ENCODE peak calls at places on chromosome 21, in five cellular contexts. M is H9, E is neuronal stem cell, F is trophoblast cell, T is mesendoderm. D is an unnamed sample.

GRCh38 chr21:44931137-44931500 is 8.7 kb upstream of the SLX9 start:
- DNase-seq in F (peak; percentile 3), E (no peak), T (no peak), M (peak; percentile 36), D (no peak)

GRCh38 chr21:31912501-31912900 is 39.7 kb downstream of the HUNK start:
- DNase-seq in M (no peak), T (peak; percentile 36), E (no peak), F (peak; percentile 45), D (no peak)

GRCh38 chr21:14603202-14603601 is 57.1 kb upstream of the SAMSN1 start:
- DNase-seq in E (no peak), M (no peak), T (no peak), F (peak; percentile 72), D (peak; percentile 13)

GRCh38 chr21:31520506-31521163 is 138.9 kb upstream of the SOD1 start:
- DNase-seq in T (no peak), F (no peak), E (no peak), M (no peak), D (peak; percentile 19)

GRCh38 chr21:25313891-25314646 is 293.2 kb downstream of the MRPL39 start:
- DNase-seq in T (no peak), M (no peak), F (no peak), E (no peak), D (peak; percentile 67)

GRCh38 chr21:26982767-26983166 is 15.9 kb upstream of the ADAMTS5 start:
- DNase-seq in E (no peak), T (no peak), F (no peak), M (no peak), D (peak; percentile 63)

GRCh38 chr21:21084179-21084578 is 86.0 kb downstream of the NCAM2 start:
- DNase-seq in E (no peak), F (peak; percentile 33), M (no peak), T (no peak), D (peak; percentile 38)

GRCh38 chr21:32520885-32521735 is 64.2 kb downstream of the TCP10L start:
- DNase-seq in M (no peak), F (peak; percentile 94), T (no peak), E (no peak), D (peak; percentile 97)

GRCh38 chr21:36141513-36141925 is 6.6 kb downstream of the CBR3 start:
- DNase-seq in E (peak; percentile 78), T (peak; percentile 95), F (peak; percentile 100), M (peak; percentile 92), D (peak; percentile 89)

GRCh38 chr21:16302851-16303282 is 573.1 kb downstream of the USP25 start:
- DNase-seq in E (no peak), F (no peak), T (no peak), M (no peak), D (peak; percentile 12)

GRCh38 chr21:35231115-35231514 is 182.0 kb upstream of the RUNX1 start:
- DNase-seq in E (no peak), F (peak; percentile 31), T (no peak), M (no peak), D (peak; percentile 55)

GRCh38 chr21:36188081-36188681 is 31.6 kb downstream of the DOP1B start:
- DNase-seq in T (no peak), E (no peak), M (no peak), F (no peak), D (no peak)

GRCh38 chr21:31875424-31876097 is 2.7 kb downstream of the HUNK start:
- DNase-seq in M (no peak), E (no peak), F (peak; percentile 36), T (no peak), D (peak; percentile 52)

GRCh38 chr21:16322423-16322822 is 592.6 kb downstream of the USP25 start:
- DNase-seq in T (no peak), M (no peak), E (no peak), F (no peak), D (no peak)

DNA sequence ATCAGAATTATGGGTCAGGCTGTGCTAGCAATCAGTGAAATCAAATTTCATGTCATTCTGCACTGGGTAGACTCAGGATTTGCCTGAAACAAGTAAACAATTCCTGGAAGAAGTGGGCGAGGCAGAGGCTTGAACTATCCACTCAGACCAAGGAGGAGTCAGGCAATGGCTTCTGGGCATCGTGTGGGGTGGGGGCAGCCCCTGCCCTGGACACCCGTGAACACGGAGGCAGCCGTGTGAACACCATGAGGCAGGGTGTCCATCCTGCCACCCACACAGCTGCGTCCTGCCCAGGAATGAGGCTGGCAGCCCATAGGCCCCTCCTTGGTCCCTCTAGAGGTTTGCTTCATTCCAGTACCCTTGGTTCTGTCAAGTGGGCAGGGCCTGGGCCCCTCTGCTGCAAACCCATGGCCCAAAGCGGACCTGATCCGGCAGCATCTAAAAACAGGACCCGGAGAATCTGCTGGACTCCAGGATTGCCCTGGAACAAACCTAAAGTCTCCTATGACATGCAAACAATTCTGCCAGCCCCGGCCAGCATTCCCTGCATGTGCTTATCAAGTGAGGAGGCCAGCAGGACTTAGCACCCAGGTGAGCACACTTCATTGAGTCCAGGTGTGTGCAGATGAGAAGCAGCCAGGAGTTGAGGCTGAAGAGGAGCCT is 69.5 kb downstream of the PDE9A start:
- DNase-seq in T (no peak), E (no peak), F (no peak), M (no peak), D (no peak)
- H2BK120ac ChIP-seq in T (no peak overlapping the region), E (no peak overlapping the region), F (no peak overlapping the region), M (no peak overlapping the region), D (peak overlapping the region; percentile 80)

GRCh38 chr21:42685954-42686500 is 32.6 kb downstream of the PDE9A start:
- DNase-seq in F (peak; percentile 2), M (no peak), E (no peak), T (no peak), D (no peak)

GRCh38 chr21:42683371-42684108 is 30.1 kb downstream of the PDE9A start:
- DNase-seq in M (no peak), E (no peak), T (no peak), F (no peak), D (no peak)

GRCh38 chr21:42684109-42684916 is 30.9 kb downstream of the PDE9A start:
- DNase-seq in T (no peak), F (no peak), E (no peak), M (no peak), D (no peak)

GRCh38 chr21:42682661-42683060 is 29.2 kb downstream of the PDE9A start:
- DNase-seq in E (no peak), M (no peak), T (no peak), F (no peak), D (no peak)

DNA sequence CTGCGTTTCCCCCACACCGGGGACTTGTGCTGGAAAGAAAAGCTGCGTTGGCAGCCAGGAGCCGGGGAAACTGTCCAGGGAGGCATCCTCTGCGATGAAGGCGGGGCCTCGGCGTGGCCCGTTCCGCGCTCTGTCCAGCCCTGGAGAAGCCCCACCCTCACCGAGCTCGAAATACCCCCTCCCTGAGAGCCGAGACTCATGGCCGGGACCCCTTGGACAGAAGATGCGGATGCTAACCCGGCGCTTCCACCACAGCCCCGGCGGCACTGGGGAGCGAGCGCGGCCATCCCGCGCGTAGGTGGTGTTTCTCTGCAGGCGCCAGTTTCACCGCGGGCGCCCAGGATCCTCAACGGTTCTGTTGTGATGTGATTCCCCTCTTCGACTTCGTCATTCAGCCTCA is 31.6 kb downstream of the PDE9A start:
- DNase-seq in M (no peak), F (no peak), E (no peak), T (no peak), D (no peak)
- H2BK120ac ChIP-seq in M (no peak overlapping the region), F (no peak overlapping the region), E (no peak overlapping the region), T (no peak overlapping the region), D (no peak overlapping the region)

GRCh38 chr21:41762236-41762635 is 4.6 kb downstream of the RIPK4 start:
- DNase-seq in F (no peak), T (peak; percentile 82), E (no peak), M (peak; percentile 90), D (no peak)

GRCh38 chr21:41759926-41760325 is 6.9 kb downstream of the RIPK4 start:
- DNase-seq in F (no peak), M (no peak), E (no peak), T (no peak), D (no peak)

GRCh38 chr21:41762753-41763152 is 4.1 kb downstream of the RIPK4 start:
- DNase-seq in T (no peak), E (no peak), M (no peak), F (no peak), D (no peak)

GRCh38 chr21:41760411-41760810 is 6.4 kb downstream of the RIPK4 start:
- DNase-seq in F (no peak), M (no peak), E (no peak), T (no peak), D (no peak)

GRCh38 chr21:41761211-41762181 is 5.4 kb downstream of the RIPK4 start:
- DNase-seq in T (no peak), M (no peak), F (peak; percentile 100), E (no peak), D (no peak)
- H2BK120ac ChIP-seq in T (no peak overlapping the region), M (no peak overlapping the region), F (no peak overlapping the region), E (no peak overlapping the region), D (no peak overlapping the region)

GRCh38 chr21:43609501-43610340 is 49.6 kb downstream of the HSF2BP start:
- DNase-seq in M (no peak), T (no peak), E (no peak), F (peak; percentile 87), D (peak; percentile 88)
- H2BK120ac ChIP-seq in M (no peak overlapping the region), T (no peak overlapping the region), E (no peak overlapping the region), F (peak overlapping the region; percentile 65), D (peak overlapping the region; percentile 73)

DNA sequence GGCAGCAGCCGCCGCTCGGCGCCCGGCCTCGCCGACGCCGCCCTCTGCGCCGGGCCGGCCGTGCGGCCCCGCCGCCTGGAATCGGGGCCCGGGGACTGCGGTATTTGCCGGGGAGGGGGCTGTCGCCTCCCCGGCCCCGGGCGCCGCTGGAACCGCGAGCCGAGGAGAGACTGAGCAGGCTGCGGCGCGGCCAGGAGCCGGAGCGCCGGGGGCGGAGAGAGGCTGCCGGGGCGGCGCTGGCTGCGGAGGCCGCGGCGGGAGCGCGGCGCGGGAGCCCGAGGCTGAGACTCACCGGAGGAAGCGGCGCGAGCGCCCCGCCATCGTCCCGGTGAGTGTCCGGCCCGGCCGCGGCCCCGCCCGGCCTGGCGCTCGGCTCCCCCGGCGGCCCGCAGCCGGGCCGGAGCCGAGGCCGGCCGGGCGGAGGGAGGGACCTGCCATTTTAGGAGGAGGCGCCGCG is 756 bp downstream of the DYRK1A start:
- DNase-seq in M (no peak), E (no peak), T (no peak), F (peak; percentile 52), D (no peak)
- H2BK120ac ChIP-seq in M (no peak overlapping the region), E (peak overlapping the region; percentile 91), T (peak overlapping the region; percentile 23), F (peak overlapping the region; percentile 99), D (no peak overlapping the region)

DNA sequence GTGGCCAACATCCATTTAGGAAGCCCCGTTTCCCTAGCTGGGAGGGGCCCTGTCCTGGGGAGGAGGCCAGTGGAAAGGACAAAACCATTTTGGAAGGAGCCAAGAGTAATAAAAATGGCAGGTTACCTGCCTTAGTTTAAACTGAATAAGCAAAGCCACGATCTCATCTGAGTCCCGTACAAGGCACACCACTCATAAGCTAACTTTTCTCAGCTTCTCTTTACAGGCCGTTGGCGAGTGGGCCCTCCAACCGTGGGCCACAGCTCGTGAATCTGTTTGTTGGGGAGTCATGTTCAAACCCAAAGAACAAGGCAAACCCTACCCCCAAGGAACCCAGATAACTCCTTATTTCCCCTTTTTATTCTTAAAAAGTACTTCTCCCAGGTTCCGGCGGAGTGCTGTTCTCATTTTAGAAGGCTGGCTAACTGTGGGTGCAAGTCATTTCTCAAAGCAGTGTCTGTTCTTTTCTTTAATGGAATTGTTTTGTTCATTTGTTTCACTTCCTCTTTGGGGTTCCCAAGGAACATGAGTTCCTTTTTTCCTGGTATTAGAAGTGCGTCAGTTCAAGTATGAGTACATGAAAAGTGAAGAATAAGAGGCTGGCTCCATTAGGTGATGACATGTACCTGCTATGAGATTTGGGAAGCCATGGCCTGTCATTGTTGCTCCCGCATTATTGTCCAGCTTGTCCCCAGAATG is 89.0 kb downstream of the PSMG1 start:
- DNase-seq in T (no peak), M (no peak), F (peak; percentile 21), E (no peak), D (no peak)
- H2BK120ac ChIP-seq in T (no peak overlapping the region), M (no peak overlapping the region), F (no peak overlapping the region), E (no peak overlapping the region), D (peak overlapping the region; percentile 80)

GRCh38 chr21:46024983-46025860 is 43.7 kb downstream of the COL6A1 start:
- DNase-seq in F (no peak), M (no peak), T (peak; percentile 46), E (no peak), D (peak; percentile 67)
- H2BK120ac ChIP-seq in F (no peak overlapping the region), M (no peak overlapping the region), T (no peak overlapping the region), E (no peak overlapping the region), D (peak overlapping the region; percentile 49)

D was measured in IMR-90.